ENCODE peak calls at places on chromosomes 7 and 10, in four cellular contexts. Y is NCI-H510A treated with DMSO at 0.1 percent for 48 hours, O is GM23248, P is memory B cell. K is an unnamed sample.

GRCh38 chr10:121956111-121957061 is 18.6 kb downstream of the NSMCE4A start:
- DNase-seq in Y (no peak), P (no peak), O (peak), K (no peak)

GRCh38 chr7:108592633-108593277 is 23.1 kb downstream of the DNAJB9 start:
- DNase-seq in O (peak), P (no peak), Y (peak), K (peak)

GRCh38 chr7:133602291-133602690 is 349.4 kb downstream of the EXOC4 start:
- DNase-seq in Y (no peak), P (no peak), O (peak), K (no peak)

GRCh38 chr10:52216852-52217251 is 97.2 kb upstream of the DKK1 start:
- DNase-seq in Y (peak), O (peak), P (no peak), K (no peak)

GRCh38 chr10:97325754-97326153 is 6.7 kb downstream of the FRAT1 start:
- DNase-seq in O (no peak), P (no peak), Y (no peak), K (no peak)

GRCh38 chr10:122120008-122120744 is 131.2 kb downstream of the TACC2 start:
- DNase-seq in Y (peak), O (no peak), P (no peak), K (no peak)

GRCh38 chr10:9081988-9082387 is 1027.5 kb downstream of the GATA3 start:
- DNase-seq in Y (no peak), P (no peak), O (no peak), K (no peak)

GRCh38 chr10:23197416-23197861 is 5.3 kb downstream of the PTF1A start:
- DNase-seq in P (no peak), Y (no peak), O (no peak), K (peak)

GRCh38 chr10:73439605-73440298 is 6.4 kb upstream of the MSS51 start:
- DNase-seq in O (peak), P (no peak), Y (no peak), K (no peak)

GRCh38 chr7:31957090-31957720 is 113.0 kb downstream of the PDE1C start:
- DNase-seq in O (peak), P (no peak), Y (no peak), K (no peak)

GRCh38 chr10:11364241-11364640 is 247.2 kb downstream of the USP6NL start:
- DNase-seq in P (no peak), O (no peak), Y (no peak), K (no peak)

GRCh38 chr10:62264702-62265436 is 3.8 kb downstream of the RTKN2 start:
- DNase-seq in O (peak), Y (peak), P (no peak), K (no peak)

GRCh38 chr7:134420509-134421125 is 38.3 kb downstream of the AKR1B1 start:
- DNase-seq in Y (peak), O (peak), P (no peak), K (no peak)

GRCh38 chr10:128073880-128074279 is 52.3 kb downstream of the MKI67 start:
- DNase-seq in Y (no peak), P (no peak), O (no peak), K (no peak)

K was measured in NCI-H2029.